ENCODE peak calls at places on chromosomes 7 and 10, in eight cellular contexts. A is sigmoid colon, Q is left ventricle myocardium inferior, B is Peyer's patch, H is astrocyte of the cerebellum, F is cardiac fibroblast, C is body of pancreas, Y is kidney. L is an unnamed sample.
A peak's percentile ranks its signal among the peaks of the same experiment; 100 is the strongest.

GRCh38 chr10:5536486-5536885 is 11.7 kb downstream of the CALML3 start:
- DNase-seq in B (peak; percentile 6), Y (peak; percentile 5), A (peak; percentile 25), C (no peak), H (no peak), Q (no peak), F (no peak), L (no peak)

GRCh38 chr7:64888901-64889685 is 14.0 kb upstream of the ZNF273 start:
- DNase-seq in B (peak; percentile 55), Q (peak; percentile 31), F (peak; percentile 21), Y (peak; percentile 76), C (peak; percentile 63), H (no peak), A (no peak), L (no peak)

GRCh38 chr10:49257159-49257558 is 41.8 kb upstream of the C10orf71 start:
- DNase-seq in H (no peak), C (no peak), F (no peak), Y (no peak), B (no peak), Q (no peak), A (no peak), L (no peak)

GRCh38 chr7:143205560-143206293 is 16.1 kb upstream of the TAS2R40 start:
- DNase-seq in A (peak; percentile 67), F (no peak), Y (no peak), H (no peak), C (peak; percentile 8), Q (no peak), B (peak; percentile 80), L (peak; percentile 45)

GRCh38 chr10:70563230-70563629 is 39.3 kb downstream of the PRF1 start:
- DNase-seq in F (no peak), C (peak; percentile 5), Y (peak; percentile 32), Q (no peak), A (peak; percentile 39), H (no peak), B (no peak), L (no peak)

GRCh38 chr7:12809476-12809875 is 122.0 kb downstream of the ARL4A start:
- DNase-seq in Y (no peak), A (no peak), C (no peak), B (no peak), H (no peak), Q (no peak), F (no peak), L (no peak)

GRCh38 chr7:98866765-98867164 is 3.0 kb downstream of the TMEM130 start:
- DNase-seq in C (no peak), A (no peak), Q (no peak), Y (peak; percentile 23), B (no peak), H (no peak), F (no peak), L (no peak)

GRCh38 chr7:860149-860548 is 16.2 kb upstream of the GET4 start:
- DNase-seq in B (no peak), C (no peak), F (no peak), A (no peak), Q (no peak), Y (peak; percentile 70), H (no peak), L (no peak)

GRCh38 chr10:60517805-60518204 is 128.1 kb upstream of the ANK3 start:
- DNase-seq in A (no peak), F (peak; percentile 29), Y (no peak), C (no peak), Q (no peak), B (no peak), H (no peak), L (no peak)

GRCh38 chr7:136009488-136010079 is 32.4 kb upstream of the MTPN start:
- DNase-seq in B (no peak), C (no peak), A (no peak), Q (no peak), H (peak; percentile 46), Y (no peak), F (peak; percentile 73), L (no peak)

GRCh38 chr10:132510174-132510611 is 27.4 kb upstream of the INPP5A start:
- DNase-seq in Q (no peak), F (no peak), Y (no peak), A (peak; percentile 64), C (no peak), B (no peak), H (no peak), L (no peak)

GRCh38 chr10:8445353-8445752 is 390.9 kb downstream of the GATA3 start:
- DNase-seq in Y (no peak), H (no peak), B (no peak), Q (no peak), A (no peak), C (no peak), F (no peak), L (no peak)

GRCh38 chr7:130205084-130205947 is at the start of gene TMEM209:
- DNase-seq in C (peak; percentile 96), F (peak; percentile 98), Y (peak; percentile 99), B (peak; percentile 98), H (peak; percentile 94), Q (peak; percentile 94), A (peak; percentile 97), L (peak; percentile 91)

GRCh38 chr10:1102392-1102791 is 46.2 kb downstream of the WDR37 start:
- DNase-seq in Q (no peak), A (no peak), B (peak; percentile 36), Y (no peak), H (no peak), C (no peak), F (no peak), L (no peak)

GRCh38 chr10:68327889-68328786 is 3.7 kb upstream of the HNRNPH3 start:
- DNase-seq in Y (no peak), A (no peak), H (peak; percentile 67), F (peak; percentile 82), Q (no peak), B (no peak), C (no peak), L (no peak)

GRCh38 chr7:27933691-27934565 is 194.0 kb downstream of the TAX1BP1 start:
- DNase-seq in B (no peak), Q (no peak), A (no peak), C (no peak), F (peak; percentile 21), H (peak; percentile 98), Y (no peak), L (no peak)
- TF ChIP-seq CTCF in B (no peak), Q (peak; percentile 31), A (no peak), C (no peak), F (peak; percentile 18), H (peak; percentile 21), Y (peak; percentile 15), L (peak; percentile 31)

GRCh38 chr7:127782550-127783266 is 130.7 kb downstream of the SND1 start:
- DNase-seq in C (no peak), Q (no peak), B (no peak), F (peak; percentile 40), H (no peak), Y (no peak), A (no peak), L (no peak)

GRCh38 chr7:127786184-127786583 is 134.2 kb downstream of the SND1 start:
- DNase-seq in B (no peak), A (no peak), H (no peak), Y (no peak), C (no peak), Q (no peak), F (peak; percentile 44), L (no peak)

GRCh38 chr7:127783267-127783559 is 131.2 kb downstream of the SND1 start:
- DNase-seq in F (no peak), H (no peak), Q (no peak), A (no peak), C (no peak), Y (no peak), B (no peak), L (no peak)

GRCh38 chr7:127780489-127780888 is 128.5 kb downstream of the SND1 start:
- DNase-seq in Y (no peak), A (no peak), Q (no peak), H (no peak), F (no peak), C (no peak), B (no peak), L (no peak)

GRCh38 chr7:127782075-127782474 is 130.1 kb downstream of the SND1 start:
- DNase-seq in C (no peak), Q (no peak), A (no peak), Y (no peak), H (no peak), F (no peak), B (no peak), L (no peak)
- H3K4me3 ChIP-seq in C (no peak overlapping the region), Q (no peak overlapping the region), A (no peak overlapping the region), Y (no peak overlapping the region), H (no peak overlapping the region), F (no peak overlapping the region), B (no peak overlapping the region), L (no peak overlapping the region)

GRCh38 chr7:134703241-134703594 is 56.6 kb downstream of the BPGM start:
- DNase-seq in Q (no peak), C (no peak), H (no peak), B (no peak), A (no peak), F (no peak), Y (peak; percentile 74), L (no peak)

GRCh38 chr7:134702366-134703240 is 56.0 kb downstream of the BPGM start:
- DNase-seq in Q (no peak), H (no peak), Y (peak; percentile 70), F (no peak), C (no peak), A (no peak), B (no peak), L (no peak)

GRCh38 chr7:134699021-134699818 is 52.6 kb downstream of the BPGM start:
- DNase-seq in Q (no peak), C (no peak), A (no peak), Y (no peak), F (no peak), H (no peak), B (no peak), L (no peak)

GRCh38 chr7:134699871-134700270 is 53.2 kb downstream of the BPGM start:
- DNase-seq in F (no peak), B (no peak), H (no peak), C (no peak), A (no peak), Q (no peak), Y (no peak), L (no peak)

DNA sequence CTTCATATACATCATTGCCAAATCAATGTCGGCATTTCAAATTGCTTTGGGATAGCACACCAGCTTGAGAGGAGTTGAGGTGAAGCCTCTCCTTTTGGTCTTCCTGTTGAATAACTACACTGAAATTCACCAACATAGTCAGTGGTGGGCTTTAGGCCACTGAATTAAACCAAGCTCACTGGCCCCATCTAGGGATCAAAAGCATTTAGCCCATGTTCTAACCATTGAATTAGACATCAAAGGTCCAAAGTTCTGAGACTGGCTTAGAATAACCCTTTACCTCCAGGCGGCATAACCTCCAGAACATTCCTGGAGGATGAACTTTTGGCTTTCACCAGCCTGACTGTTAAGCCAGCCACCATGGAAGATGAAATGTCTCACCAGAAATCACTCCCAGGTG is 54.6 kb downstream of the BPGM start:
- DNase-seq in F (peak; percentile 65), A (no peak), Q (no peak), H (no peak), C (no peak), B (no peak), Y (no peak), L (no peak)
- TF ChIP-seq CTCF in F (peak; percentile 52), A (no peak), Q (peak; percentile 17), H (peak; percentile 59), C (no peak), B (no peak), Y (peak; percentile 29), L (peak; percentile 54)

DNA sequence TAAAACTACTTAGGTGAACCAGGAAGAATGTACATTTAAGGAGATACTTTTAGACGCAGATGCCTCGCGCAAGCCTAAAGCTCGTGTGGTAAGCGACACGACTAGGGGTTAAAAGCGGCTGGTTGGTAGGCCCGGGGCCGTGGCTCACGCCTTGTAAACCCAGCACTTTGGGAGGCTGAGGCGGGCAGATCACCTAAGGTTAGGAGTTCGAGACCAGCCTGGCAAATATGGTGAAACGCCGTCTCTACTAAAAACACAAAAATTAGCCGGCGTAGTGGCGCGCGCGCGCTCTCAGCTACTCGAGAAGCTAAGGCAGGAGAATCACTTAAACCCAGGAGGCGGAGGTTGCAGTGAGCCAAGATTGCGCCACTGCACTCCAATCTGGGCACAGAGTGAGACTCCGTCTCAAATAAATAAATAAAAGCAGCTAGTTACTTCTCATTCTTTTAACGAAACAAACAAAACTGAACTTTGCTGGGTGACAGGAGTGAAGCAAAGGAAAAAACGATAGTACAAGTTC is 879 bp downstream of the NUDT5 start:
- DNase-seq in C (peak; percentile 49), Y (no peak), F (peak; percentile 58), H (no peak), B (peak; percentile 63), A (peak; percentile 79), Q (peak; percentile 38), L (no peak)
- H3K4me3 ChIP-seq in C (peak overlapping the region; percentile 52), Y (peak overlapping the region; percentile 89), F (peak overlapping the region; percentile 94), H (peak overlapping the region; percentile 93), B (peak overlapping the region; percentile 89), A (peak overlapping the region; percentile 78), Q (peak overlapping the region; percentile 89), L (peak overlapping the region; percentile 88)

L was measured in GM12864.